ENCODE peak calls at places on chromosomes 6 and 20, in five cellular contexts. S is prostate gland; P is vagina; D is aorta; J is effector CD4-positive, alpha-beta T cell. F is an unnamed sample.

GRCh38 chr6:44762496-44762895 is 375.0 kb downstream of the CDC5L start:
- DNase-seq in S (no peak), P (no peak), D (no peak), J (no peak), F (no peak)

GRCh38 chr6:35042451-35042850 is 98.7 kb downstream of the TCP11 start:
- DNase-seq in J (no peak), P (no peak), D (no peak), S (no peak), F (no peak)

GRCh38 chr6:169642455-169642854 is 59.4 kb downstream of the WDR27 start:
- DNase-seq in S (no peak), P (peak; percentile 58), J (no peak), D (no peak), F (no peak)

GRCh38 chr6:25156123-25156522 is 123.1 kb upstream of the CARMIL1 start:
- DNase-seq in S (no peak), J (no peak), P (no peak), D (no peak), F (no peak)

GRCh38 chr20:25532015-25532751 is 53.1 kb downstream of the NINL start:
- DNase-seq in D (peak; percentile 61), J (no peak), P (no peak), S (no peak), F (no peak)

GRCh38 chr20:12966468-12967085 is 42.2 kb upstream of the SPTLC3 start:
- DNase-seq in D (no peak), S (no peak), J (no peak), P (no peak), F (no peak)

GRCh38 chr6:36955136-36955535 is 598 bp downstream of the PI16 start:
- DNase-seq in P (no peak), J (no peak), S (no peak), D (no peak), F (no peak)

GRCh38 chr6:34360556-34360955 is 31.9 kb downstream of the NUDT3 start:
- DNase-seq in P (no peak), D (no peak), J (no peak), S (no peak), F (no peak)

GRCh38 chr6:143166247-143166695 is 105.6 kb downstream of the AIG1 start:
- DNase-seq in P (no peak), J (no peak), S (no peak), D (no peak), F (no peak)

GRCh38 chr6:34563513-34563870 is 7.4 kb upstream of the SPDEF start:
- DNase-seq in P (no peak), J (no peak), D (no peak), S (no peak), F (no peak)

GRCh38 chr6:136086686-136087085 is 163.4 kb downstream of the MTFR2 start:
- DNase-seq in P (no peak), D (no peak), J (no peak), S (no peak), F (no peak)

GRCh38 chr6:139540276-139540675 is 165.8 kb upstream of the CITED2 start:
- DNase-seq in P (no peak), J (peak; percentile 9), D (peak; percentile 49), S (no peak), F (no peak)

GRCh38 chr6:25899123-25899522 is 25.1 kb upstream of the SLC17A3 start:
- DNase-seq in D (no peak), P (no peak), J (no peak), S (no peak), F (no peak)

GRCh38 chr6:84462697-84463096 is 235.3 kb upstream of the CEP162 start:
- DNase-seq in P (no peak), D (no peak), S (no peak), J (no peak), F (peak; percentile 17)

GRCh38 chr6:119497988-119498727 is 148.6 kb upstream of the MAN1A1 start:
- DNase-seq in D (no peak), J (no peak), P (no peak), S (no peak), F (no peak)

GRCh38 chr6:137112067-137112355 is 61.4 kb downstream of the IL22RA2 start:
- DNase-seq in P (no peak), S (no peak), D (no peak), J (no peak), F (no peak)

GRCh38 chr20:24970743-24971142 is 21.7 kb downstream of the CST7 start:
- DNase-seq in J (no peak), P (no peak), D (no peak), S (no peak), F (no peak)

GRCh38 chr20:36856691-36857635 is 19.0 kb upstream of the TLDC2 start:
- DNase-seq in D (peak; percentile 71), P (no peak), J (no peak), S (peak; percentile 60), F (peak; percentile 75)

GRCh38 chr6:13664703-13665352 is 46.8 kb downstream of the RANBP9 start:
- DNase-seq in S (no peak), J (no peak), D (no peak), P (no peak), F (no peak)

GRCh38 chr6:5787054-5787720 is 219.5 kb downstream of the NRN1 start:
- DNase-seq in D (no peak), P (no peak), S (no peak), J (no peak), F (no peak)

GRCh38 chr6:169921853-169922779 is 170.7 kb downstream of the ERMARD start:
- DNase-seq in S (no peak), P (no peak), D (no peak), J (no peak), F (no peak)

GRCh38 chr6:42278131-42278853 is 60.6 kb upstream of the MRPS10 start:
- DNase-seq in D (no peak), J (no peak), S (no peak), P (no peak), F (no peak)

GRCh38 chr20:50595988-50596693 is 86.0 kb downstream of the PTPN1 start:
- DNase-seq in D (no peak), S (no peak), J (no peak), P (no peak), F (no peak)

GRCh38 chr6:46014054-46014453 is 1.6 kb downstream of the CLIC5 start:
- DNase-seq in P (no peak), D (no peak), S (no peak), J (no peak), F (no peak)

GRCh38 chr20:25508083-25508770 is 77.1 kb downstream of the NINL start:
- DNase-seq in P (no peak), D (peak; percentile 80), S (no peak), J (no peak), F (peak; percentile 41)

GRCh38 chr6:106286746-106287145 is 38.8 kb downstream of the ATG5 start:
- DNase-seq in S (no peak), P (no peak), J (no peak), D (no peak), F (no peak)

F was measured in pulmonary artery endothelial cell.